ENCODE peak calls at places on chromosome 19, in eight cellular contexts. R is NCI-H1105; X is stimulated activated naive CD4-positive, alpha-beta T cell; P is ELR; O is stimulated activated CD4-positive, alpha-beta T cell treated with anti-CD3 and anti-CD28 coated beads, Interleukin-2, amount 100 ng/mL, for 48 hours; Y is activated CD4-positive, CD25-positive, alpha-beta regulatory T cell treated with anti-CD3 and anti-CD28 coated beads, Interleukin-2, amount 50 U/mL, for 16 hours; U is naive thymus-derived CD8-positive, alpha-beta T cell; E is stimulated activated CD8-positive, alpha-beta memory T cell treated with anti-CD3 and anti-CD28 coated beads, Interleukin-15, amount 100 ng/mL, for 24 hours. B is an unnamed sample.

GRCh38 chr19:35740423-35741215 is 1.6 kb downstream of the IGFLR1 start:
- DNase-seq in R (peak; percentile 100), Y (peak; percentile 91), P (peak; percentile 98), U (peak; percentile 88), O (peak; percentile 93), X (peak; percentile 92), E (peak; percentile 80), B (peak; percentile 82)

GRCh38 chr19:55962186-55962585 is 14.6 kb downstream of the NLRP8 start:
- DNase-seq in R (no peak), X (no peak), U (no peak), E (no peak), Y (no peak), O (no peak), P (peak; percentile 47), B (no peak)

GRCh38 chr19:46107371-46107770 is 17.1 kb downstream of the IGFL3 start:
- DNase-seq in P (no peak), R (no peak), Y (no peak), E (no peak), X (no peak), U (no peak), O (no peak), B (no peak)

GRCh38 chr19:2115911-2116426 is 19.3 kb downstream of the IZUMO4 start:
- DNase-seq in P (no peak), X (no peak), U (no peak), O (no peak), R (no peak), Y (no peak), E (no peak), B (no peak)

GRCh38 chr19:8610041-8610927 is at the start of gene ADAMTS10:
- DNase-seq in E (no peak), R (no peak), U (peak; percentile 61), P (no peak), O (peak; percentile 24), Y (no peak), X (peak; percentile 62), B (no peak)

GRCh38 chr19:18167975-18168645 is 5.5 kb upstream of the IFI30 start:
- DNase-seq in X (peak; percentile 50), O (peak; percentile 60), E (no peak), U (peak; percentile 66), R (no peak), P (peak; percentile 63), Y (no peak), B (no peak)

GRCh38 chr19:406121-406711 is 2.7 kb downstream of the C2CD4C start:
- DNase-seq in P (no peak), O (no peak), Y (no peak), E (no peak), R (no peak), X (no peak), U (no peak), B (no peak)

GRCh38 chr19:48348039-48348438 is 15.7 kb downstream of the TMEM143 start:
- DNase-seq in R (no peak), Y (no peak), E (no peak), O (no peak), X (no peak), U (no peak), P (no peak), B (no peak)

GRCh38 chr19:28377077-28377476 is 835.9 kb downstream of the UQCRFS1 start:
- DNase-seq in R (no peak), P (peak; percentile 2), O (no peak), U (no peak), X (no peak), Y (no peak), E (no peak), B (no peak)

GRCh38 chr19:14595558-14595957 is 12.7 kb downstream of the CLEC17A start:
- DNase-seq in E (no peak), U (no peak), R (no peak), X (no peak), P (no peak), O (no peak), Y (no peak), B (no peak)

GRCh38 chr19:31127132-31127967 is 221.9 kb downstream of the TSHZ3 start:
- DNase-seq in E (no peak), O (no peak), U (no peak), R (no peak), X (no peak), Y (no peak), P (peak; percentile 94), B (no peak)

GRCh38 chr19:48629599-48630288 is 7.4 kb downstream of the DBP start:
- DNase-seq in Y (no peak), X (peak; percentile 37), O (no peak), U (no peak), R (peak; percentile 89), E (no peak), P (no peak), B (no peak)

GRCh38 chr19:16887353-16888265 is 1.2 kb upstream of the F2RL3 start:
- DNase-seq in R (no peak), O (no peak), U (no peak), Y (no peak), P (peak; percentile 12), E (no peak), X (no peak), B (no peak)

GRCh38 chr19:49149652-49150105 is 5.5 kb downstream of the HRC start:
- DNase-seq in O (no peak), P (peak; percentile 87), Y (no peak), E (no peak), X (no peak), R (peak; percentile 79), U (no peak), B (no peak)

GRCh38 chr19:48393559-48394330 is at the start of gene GRIN2D:
- DNase-seq in U (no peak), Y (no peak), P (peak; percentile 40), E (no peak), R (no peak), O (no peak), X (peak; percentile 19), B (no peak)

GRCh38 chr19:4536798-4537197 is 1.8 kb upstream of the PLIN5 start:
- DNase-seq in U (no peak), E (no peak), Y (no peak), X (no peak), P (no peak), O (no peak), R (peak; percentile 50), B (no peak)

GRCh38 chr19:13669780-13670355 is 94.5 kb upstream of the MRI1 start:
- DNase-seq in E (no peak), U (no peak), P (no peak), Y (no peak), X (no peak), O (no peak), R (no peak), B (no peak)

GRCh38 chr19:42349378-42350107 is 24.1 kb downstream of the MEGF8 start:
- DNase-seq in U (no peak), E (no peak), Y (no peak), X (no peak), O (no peak), P (no peak), R (no peak), B (no peak)

GRCh38 chr19:46813570-46814358 is 25.4 kb upstream of the SLC1A5 start:
- DNase-seq in R (no peak), X (no peak), P (no peak), O (no peak), U (no peak), Y (no peak), E (no peak), B (no peak)

GRCh38 chr19:10718205-10719196 is 622 bp downstream of the DNM2 start:
- DNase-seq in O (peak; percentile 56), P (peak; percentile 56), Y (no peak), R (peak; percentile 25), X (peak; percentile 53), U (no peak), E (no peak), B (no peak)

GRCh38 chr19:20077791-20078463 is at the start of gene ZNF90:
- DNase-seq in U (peak; percentile 69), O (peak; percentile 79), Y (peak; percentile 74), R (peak; percentile 98), P (peak; percentile 99), E (peak; percentile 43), X (peak; percentile 82), B (peak; percentile 63)

GRCh38 chr19:47573076-47574026 is at the start of gene ZNF541:
- DNase-seq in X (peak; percentile 90), P (no peak), Y (peak; percentile 68), O (peak; percentile 68), E (peak; percentile 33), U (peak; percentile 81), R (no peak), B (peak; percentile 29)

GRCh38 chr19:39409886-39410619 is 2.4 kb upstream of the PLEKHG2 start:
- DNase-seq in Y (no peak), R (peak; percentile 28), E (no peak), P (peak; percentile 44), O (peak; percentile 65), X (peak; percentile 68), U (no peak), B (no peak)

GRCh38 chr19:40954573-40954972 is 36.5 kb upstream of the CYP2B6 start:
- DNase-seq in R (no peak), E (no peak), X (no peak), O (no peak), Y (no peak), P (no peak), U (no peak), B (no peak)

GRCh38 chr19:46147791-46148288 is at the start of gene IGFL2:
- DNase-seq in X (no peak), P (no peak), U (no peak), Y (no peak), E (no peak), O (no peak), R (no peak), B (no peak)

GRCh38 chr19:27891411-27891810 is 1321.5 kb downstream of the UQCRFS1 start:
- DNase-seq in X (no peak), U (no peak), Y (no peak), P (no peak), R (no peak), E (no peak), O (no peak), B (no peak)

GRCh38 chr19:48991823-48992570 is 1.1 kb downstream of the GYS1 start:
- DNase-seq in R (no peak), U (no peak), E (no peak), P (peak; percentile 91), X (no peak), Y (no peak), O (no peak), B (no peak)

GRCh38 chr19:30175987-30176386 is 196.2 kb upstream of the ZNF536 start:
- DNase-seq in E (no peak), O (no peak), U (no peak), Y (no peak), P (no peak), X (no peak), R (no peak), B (no peak)

GRCh38 chr19:41149831-41150230 is 35.6 kb downstream of the CYP2F1 start:
- DNase-seq in O (no peak), P (no peak), Y (no peak), X (no peak), U (no peak), R (no peak), E (no peak), B (no peak)

GRCh38 chr19:13169769-13170168 is 19.6 kb downstream of the IER2 start:
- DNase-seq in P (peak; percentile 92), R (no peak), E (no peak), U (no peak), Y (no peak), O (no peak), X (no peak), B (no peak)

GRCh38 chr19:3336680-3337523 is 29.5 kb upstream of the NFIC start:
- DNase-seq in O (no peak), U (no peak), X (no peak), Y (no peak), R (peak; percentile 86), P (no peak), E (no peak), B (no peak)

GRCh38 chr19:34173145-34173956 is 1.0 kb downstream of the LSM14A start:
- DNase-seq in R (no peak), U (no peak), Y (no peak), E (no peak), P (peak; percentile 56), X (peak; percentile 29), O (no peak), B (no peak)